ENCODE peak calls at places on chromosomes 1 and 21, in seven cellular contexts. V, Z, R, E, T, P and A are unnamed samples.

GRCh38 chr1:149884433-149885363 is 14.7 kb upstream of the BOLA1 start:
- DNase-seq in P (peak; percentile 62), V (no peak), R (peak; percentile 14), E (no peak), T (peak; percentile 45), Z (peak; percentile 37), A (no peak)

GRCh38 chr21:45618846-45619485 is 24.6 kb upstream of the PCBP3 start:
- DNase-seq in V (no peak), E (no peak), P (peak; percentile 72), R (no peak), Z (no peak), T (peak; percentile 41), A (no peak)

GRCh38 chr1:64886877-64887276 is 79.5 kb downstream of the JAK1 start:
- DNase-seq in Z (no peak), R (peak; percentile 29), E (no peak), V (no peak), P (no peak), T (no peak), A (no peak)

GRCh38 chr1:70146488-70146887 is 58.9 kb downstream of the LRRC40 start:
- DNase-seq in Z (no peak), P (peak; percentile 6), E (no peak), V (no peak), R (no peak), T (peak; percentile 67), A (no peak)

GRCh38 chr1:20212685-20213331 is 26.5 kb upstream of the PLA2G2C start:
- DNase-seq in Z (peak; percentile 68), T (peak; percentile 47), R (peak; percentile 80), V (peak; percentile 35), P (peak; percentile 65), E (peak; percentile 83), A (peak; percentile 78)

GRCh38 chr1:201702936-201703335 is 126.0 kb upstream of the IPO9 start:
- DNase-seq in Z (no peak), V (no peak), T (peak; percentile 38), R (peak; percentile 98), P (peak; percentile 75), E (no peak), A (no peak)

GRCh38 chr1:39802496-39803260 is 14.0 kb upstream of the BMP8B start:
- DNase-seq in P (no peak), R (no peak), T (no peak), Z (no peak), E (no peak), V (no peak), A (no peak)

GRCh38 chr21:14972678-14973077 is 92.1 kb downstream of the NRIP1 start:
- DNase-seq in T (no peak), Z (no peak), P (no peak), V (no peak), R (no peak), E (no peak), A (no peak)

GRCh38 chr1:90707363-90707710 is 9.8 kb downstream of the BARHL2 start:
- DNase-seq in P (peak; percentile 43), Z (peak; percentile 59), R (no peak), E (no peak), T (peak; percentile 21), V (no peak), A (peak; percentile 57)

GRCh38 chr1:117699953-117700352 is 94.1 kb downstream of the TENT5C start:
- DNase-seq in R (no peak), E (no peak), P (no peak), V (no peak), T (no peak), Z (no peak), A (no peak)

GRCh38 chr1:246382589-246382988 is 124.5 kb downstream of the SMYD3 start:
- DNase-seq in T (no peak), P (no peak), Z (no peak), V (no peak), E (no peak), R (no peak), A (no peak)

GRCh38 chr1:43008425-43009108 is 49.9 kb upstream of the SLC2A1 start:
- DNase-seq in E (no peak), T (no peak), R (no peak), V (no peak), P (no peak), Z (no peak), A (no peak)

GRCh38 chr1:37267111-37267835 is 207.1 kb upstream of the ZC3H12A start:
- DNase-seq in E (no peak), P (peak; percentile 5), Z (no peak), T (no peak), R (no peak), V (no peak), A (no peak)

GRCh38 chr1:2330511-2331199 is 60.7 kb downstream of the MORN1 start:
- DNase-seq in V (no peak), T (peak; percentile 76), Z (no peak), E (no peak), P (peak; percentile 64), R (no peak), A (peak; percentile 75)

GRCh38 chr1:115170972-115171392 is 81.7 kb upstream of the TSPAN2 start:
- DNase-seq in V (no peak), T (peak; percentile 90), Z (no peak), P (peak; percentile 75), E (no peak), R (no peak), A (no peak)

GRCh38 chr1:244052011-244052727 is 1.1 kb downstream of the ZBTB18 start:
- DNase-seq in R (no peak), Z (no peak), P (peak; percentile 36), V (no peak), E (no peak), T (no peak), A (no peak)

GRCh38 chr21:35575280-35575915 is 484.9 kb downstream of the SETD4 start:
- DNase-seq in T (peak; percentile 95), E (no peak), R (peak; percentile 9), P (peak; percentile 82), Z (no peak), V (no peak), A (no peak)

GRCh38 chr1:28249879-28250295 is 9.4 kb upstream of the SESN2 start:
- DNase-seq in R (no peak), V (no peak), T (no peak), P (no peak), Z (no peak), E (no peak), A (no peak)

GRCh38 chr1:81312272-81312754 is 488.4 kb upstream of the ADGRL2 start:
- DNase-seq in V (no peak), E (no peak), Z (no peak), P (no peak), T (no peak), R (no peak), A (no peak)

GRCh38 chr1:12112711-12113161 is 49.6 kb downstream of the TNFRSF8 start:
- DNase-seq in P (peak; percentile 61), T (no peak), R (no peak), V (no peak), Z (no peak), E (no peak), A (no peak)

GRCh38 chr21:31517664-31518402 is 141.7 kb upstream of the SOD1 start:
- DNase-seq in R (no peak), V (no peak), P (no peak), T (no peak), Z (no peak), E (no peak), A (no peak)

GRCh38 chr1:168210312-168210711 is 15.5 kb upstream of the SFT2D2 start:
- DNase-seq in R (no peak), E (no peak), V (no peak), P (no peak), Z (no peak), T (no peak), A (no peak)

GRCh38 chr21:16773206-16773605 is 739.6 kb upstream of the CXADR start:
- DNase-seq in P (no peak), T (no peak), E (no peak), R (no peak), Z (no peak), V (no peak), A (no peak)

GRCh38 chr1:208225954-208226937 is 17.9 kb downstream of the PLXNA2 start:
- DNase-seq in V (no peak), E (no peak), Z (no peak), P (no peak), T (no peak), R (no peak), A (no peak)

GRCh38 chr1:1308756-1309524 is 543 bp downstream of the PUSL1 start:
- DNase-seq in V (no peak), P (no peak), E (no peak), R (no peak), T (no peak), Z (peak; percentile 42), A (peak; percentile 68)

GRCh38 chr1:241916196-241916595 is 41.4 kb upstream of the BECN2 start:
- DNase-seq in E (no peak), T (no peak), P (no peak), R (no peak), V (no peak), Z (no peak), A (no peak)

GRCh38 chr21:46061063-46061462 is 36.8 kb upstream of the COL6A2 start:
- DNase-seq in E (no peak), Z (no peak), P (peak; percentile 48), R (no peak), V (no peak), T (no peak), A (no peak)

GRCh38 chr1:3111616-3112021 is 42.6 kb downstream of the PRDM16 start:
- DNase-seq in E (no peak), P (no peak), Z (no peak), R (no peak), T (no peak), V (no peak), A (no peak)

GRCh38 chr1:108877858-108878257 is 1.1 kb downstream of the GPSM2 start:
- DNase-seq in R (no peak), V (no peak), Z (no peak), P (peak; percentile 36), T (no peak), E (no peak), A (no peak)